ENCODE peak calls at places on chromosomes 16 and 17, in five cellular contexts. J is K562, O is IMR-90, R is SK-N-SH, S is HepG2. E is an unnamed sample.
A peak's percentile ranks its signal among the peaks of the same experiment; 100 is the strongest.

GRCh38 chr17:72634621-72635020 is 457.9 kb downstream of the SLC39A11 start:
- DNase-seq in J (no peak), O (no peak), R (no peak), S (no peak), E (no peak)

GRCh38 chr16:86075839-86076440 is 177.0 kb downstream of the IRF8 start:
- DNase-seq in J (no peak), O (no peak), R (no peak), S (no peak), E (no peak)

GRCh38 chr16:72530434-72530833 is 358.5 kb upstream of the PMFBP1 start:
- DNase-seq in J (no peak), O (peak; percentile 75), R (no peak), S (no peak), E (no peak)

GRCh38 chr16:73013974-73014373 is 34.0 kb downstream of the ZFHX3 start:
- DNase-seq in J (no peak), O (no peak), R (no peak), S (no peak), E (no peak)

GRCh38 chr17:69218986-69219385 is 9.6 kb downstream of the ABCA10 start:
- DNase-seq in J (no peak), O (no peak), R (no peak), S (no peak), E (no peak)

GRCh38 chr17:57720636-57721035 is 24.5 kb downstream of the CCDC182 start:
- DNase-seq in J (no peak), O (no peak), R (no peak), S (no peak), E (no peak)

GRCh38 chr17:21242780-21243515 is 10.3 kb downstream of the NATD1 start:
- DNase-seq in J (no peak), O (no peak), R (no peak), S (no peak), E (no peak)

GRCh38 chr17:56676807-56677206 is 83.3 kb downstream of the NOG start:
- DNase-seq in J (no peak), O (no peak), R (no peak), S (no peak), E (no peak)

GRCh38 chr17:67672592-67672991 is 45.1 kb upstream of the NOL11 start:
- DNase-seq in J (no peak), O (no peak), R (no peak), S (no peak), E (no peak)

GRCh38 chr17:1644493-1645206 is 882 bp downstream of the SCARF1 start:
- DNase-seq in J (no peak), O (peak; percentile 73), R (no peak), S (no peak), E (peak; percentile 61)

GRCh38 chr17:36705651-36706436 is 104.5 kb downstream of the MRM1 start:
- DNase-seq in J (peak; percentile 53), O (peak; percentile 4), R (peak; percentile 86), S (peak; percentile 18), E (no peak)

GRCh38 chr17:46056800-46057304 is 57.8 kb downstream of the STH start:
- DNase-seq in J (no peak), O (peak; percentile 74), R (no peak), S (no peak), E (no peak)

GRCh38 chr16:22674832-22675191 is 139.2 kb upstream of the HS3ST2 start:
- DNase-seq in J (no peak), O (no peak), R (no peak), S (no peak), E (no peak)

GRCh38 chr17:58637011-58637570 is 54.8 kb downstream of the TEX14 start:
- DNase-seq in J (no peak), O (no peak), R (no peak), S (no peak), E (no peak)

GRCh38 chr17:6430769-6431168 is 4.2 kb downstream of the AIPL1 start:
- DNase-seq in J (no peak), O (no peak), R (no peak), S (no peak), E (no peak)

GRCh38 chr16:21283521-21284289 is 5.6 kb upstream of the CRYM start:
- DNase-seq in J (no peak), O (peak; percentile 25), R (peak; percentile 92), S (peak; percentile 51), E (no peak)

GRCh38 chr16:23064642-23065041 is 84.6 kb downstream of the USP31 start:
- DNase-seq in J (no peak), O (no peak), R (no peak), S (no peak), E (peak; percentile 53)

GRCh38 chr17:46788300-46788699 is 30.2 kb downstream of the WNT3 start:
- DNase-seq in J (no peak), O (no peak), R (no peak), S (no peak), E (no peak)

GRCh38 chr16:17776888-17777287 is 306.1 kb upstream of the XYLT1 start:
- DNase-seq in J (no peak), O (no peak), R (no peak), S (no peak), E (no peak)
- TF ChIP-seq MXI1 in J (no peak), O (no peak), R (no peak), S (no peak), E (no peak)

GRCh38 chr16:14056970-14057369 is 14.1 kb upstream of the MRTFB start:
- DNase-seq in J (no peak), O (no peak), R (no peak), S (no peak), E (no peak)
- TF ChIP-seq MXI1 in J (no peak), O (no peak), R (no peak), S (no peak), E (no peak)

DNA sequence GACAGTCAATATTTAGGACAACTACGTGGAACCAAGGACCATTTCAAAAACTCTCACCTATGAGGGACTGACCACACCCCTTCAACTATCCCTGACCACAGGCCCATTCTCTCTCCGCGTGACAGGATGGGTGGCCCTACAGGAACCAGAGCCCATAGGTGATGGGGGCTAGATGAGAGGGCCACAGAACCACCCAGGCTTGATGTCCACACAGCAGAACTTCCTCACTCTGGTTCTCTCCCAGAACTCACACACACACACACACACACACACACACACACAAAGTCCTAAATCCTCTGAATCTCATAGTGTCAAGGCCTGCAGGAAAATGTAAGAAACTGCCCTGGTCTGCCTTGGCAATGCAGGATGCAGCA is 1.5 kb downstream of the ZNF319 start:
- DNase-seq in J (no peak), O (no peak), R (no peak), S (no peak), E (no peak)
- TF ChIP-seq MXI1 in J (no peak), O (no peak), R (no peak), S (no peak), E (no peak)

GRCh38 chr17:65193305-65194293 is 56.4 kb downstream of the RGS9 start:
- DNase-seq in J (no peak), O (peak; percentile 21), R (no peak), S (no peak), E (no peak)

GRCh38 chr17:65195716-65196115 is 58.5 kb downstream of the RGS9 start:
- DNase-seq in J (no peak), O (no peak), R (no peak), S (no peak), E (no peak)

GRCh38 chr17:65194670-65195334 is 57.6 kb downstream of the RGS9 start:
- DNase-seq in J (no peak), O (no peak), R (no peak), S (no peak), E (no peak)

GRCh38 chr17:65190467-65191095 is 53.4 kb downstream of the RGS9 start:
- DNase-seq in J (no peak), O (peak; percentile 89), R (no peak), S (no peak), E (no peak)

GRCh38 chr17:65191805-65192740 is 54.9 kb downstream of the RGS9 start:
- DNase-seq in J (no peak), O (peak; percentile 78), R (no peak), S (peak; percentile 20), E (no peak)
- TF ChIP-seq MXI1 in J (no peak), O (no peak), R (no peak), S (no peak), E (no peak)

GRCh38 chr17:40073454-40074174 is 10.8 kb downstream of the THRA start:
- DNase-seq in J (no peak), O (no peak), R (no peak), S (no peak), E (no peak)

GRCh38 chr17:40070895-40071719 is 8.3 kb downstream of the THRA start:
- DNase-seq in J (peak; percentile 54), O (no peak), R (no peak), S (no peak), E (no peak)

GRCh38 chr17:40072481-40073346 is 9.9 kb downstream of the THRA start:
- DNase-seq in J (peak; percentile 68), O (no peak), R (peak; percentile 51), S (peak; percentile 66), E (no peak)

GRCh38 chr17:40070644-40070894 is 7.8 kb downstream of the THRA start:
- DNase-seq in J (no peak), O (no peak), R (no peak), S (no peak), E (no peak)

DNA sequence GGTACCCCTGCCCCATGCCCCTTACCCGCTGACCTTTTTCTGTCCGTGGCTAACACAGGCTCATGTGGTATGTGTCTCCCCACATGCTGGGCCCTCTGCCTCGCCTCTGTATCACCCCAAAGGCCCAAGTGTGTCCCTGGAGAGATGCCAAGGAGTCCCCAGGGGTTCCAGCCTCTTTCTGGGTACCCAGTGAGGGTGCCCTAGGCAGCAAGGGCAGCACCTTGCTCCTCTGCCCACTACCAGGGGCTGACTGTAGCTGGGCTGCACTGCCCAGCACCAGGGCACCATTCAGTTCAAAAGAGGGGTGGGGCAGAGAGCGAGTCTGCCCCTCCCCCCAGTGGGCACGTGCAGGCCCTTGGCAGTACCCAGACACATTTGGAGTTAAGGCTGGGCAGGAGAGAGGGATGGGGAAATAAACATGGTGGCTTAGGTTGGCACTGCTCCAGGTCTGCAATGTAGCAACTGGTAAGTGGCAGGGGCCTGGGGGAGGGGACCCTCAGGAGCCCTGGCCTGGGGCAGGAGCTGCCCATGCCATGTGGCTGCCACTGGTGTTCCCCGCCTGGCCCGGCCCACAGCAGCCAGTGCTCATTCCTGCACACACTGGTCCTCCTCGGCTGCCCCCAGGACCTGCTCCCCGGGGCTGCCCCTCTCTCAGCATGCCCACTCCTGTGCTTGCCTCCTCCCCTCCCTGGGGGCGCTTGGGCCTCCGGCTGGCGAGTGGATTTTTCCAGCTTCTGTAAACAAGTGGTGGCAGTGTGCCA is 9.1 kb downstream of the THRA start:
- DNase-seq in J (no peak), O (no peak), R (peak; percentile 79), S (peak; percentile 46), E (no peak)
- TF ChIP-seq MXI1 in J (no peak), O (peak; percentile 33), R (peak; percentile 60), S (peak; percentile 35), E (no peak)

GRCh38 chr17:40417609-40418427 is at the start of gene TOP2A:
- DNase-seq in J (peak; percentile 100), O (peak; percentile 100), R (peak; percentile 97), S (peak; percentile 100), E (peak; percentile 99)

GRCh38 chr17:40416671-40417070 is 1.0 kb downstream of the TOP2A start:
- DNase-seq in J (no peak), O (no peak), R (no peak), S (no peak), E (no peak)

GRCh38 chr17:40418428-40418706 is 671 bp upstream of the TOP2A start:
- DNase-seq in J (no peak), O (no peak), R (no peak), S (no peak), E (no peak)

GRCh38 chr17:40415390-40415789 is 2.3 kb downstream of the TOP2A start:
- DNase-seq in J (no peak), O (peak; percentile 59), R (peak; percentile 49), S (peak; percentile 38), E (no peak)

GRCh38 chr17:40417258-40417608 is 463 bp downstream of the TOP2A start:
- DNase-seq in J (no peak), O (peak; percentile 5), R (no peak), S (peak; percentile 43), E (no peak)
- TF ChIP-seq MXI1 in J (no peak), O (no peak), R (no peak), S (no peak), E (no peak)

E was measured in GM12878.